ENCODE peak calls at places on chromosomes 7 and 10, in five cellular contexts. Y, G, X, F and A are unnamed samples.

GRCh38 chr10:47354162-47354561 is 6.0 kb downstream of the RBP3 start:
- DNase-seq in F (peak), Y (no peak), X (no peak), G (peak), A (no peak)

GRCh38 chr10:122464575-122464974 is 3.2 kb downstream of the HTRA1 start:
- DNase-seq in Y (no peak), G (no peak), F (no peak), X (no peak), A (no peak)

GRCh38 chr7:95596183-95597135 is at the start of gene PDK4:
- DNase-seq in Y (peak), G (peak), F (peak), X (no peak), A (peak)

GRCh38 chr10:17201165-17202013 is at the start of gene TRDMT1:
- DNase-seq in X (no peak), Y (peak), F (peak), G (peak), A (peak)

GRCh38 chr10:49177391-49178355 is 10.5 kb downstream of the TMEM273 start:
- DNase-seq in G (peak), X (peak), Y (peak), F (peak), A (peak)

GRCh38 chr10:69123306-69123746 is 652 bp upstream of the VPS26A start:
- DNase-seq in G (peak), F (no peak), X (peak), Y (peak), A (peak)

GRCh38 chr10:13859979-13860619 is 273.3 kb downstream of the PRPF18 start:
- DNase-seq in G (no peak), Y (no peak), X (no peak), F (no peak), A (peak)

GRCh38 chr7:105990726-105991465 is 27.8 kb downstream of the CDHR3 start:
- DNase-seq in F (no peak), Y (no peak), G (no peak), X (no peak), A (no peak)

GRCh38 chr10:97058521-97058920 is 127.2 kb downstream of the SLIT1 start:
- DNase-seq in Y (no peak), X (no peak), G (no peak), F (no peak), A (no peak)

GRCh38 chr7:97016392-97017196 is 8.0 kb downstream of the DLX5 start:
- DNase-seq in Y (no peak), G (no peak), F (no peak), X (no peak), A (no peak)

GRCh38 chr7:28114056-28114455 is 66.5 kb downstream of the JAZF1 start:
- DNase-seq in G (no peak), X (no peak), Y (no peak), F (no peak), A (no peak)

GRCh38 chr7:7830122-7830878 is 111.9 kb upstream of the RPA3 start:
- DNase-seq in X (no peak), G (no peak), F (peak), Y (no peak), A (no peak)

GRCh38 chr7:127189885-127190284 is 62.9 kb downstream of the GRM8 start:
- DNase-seq in Y (no peak), F (no peak), G (no peak), X (no peak), A (no peak)

GRCh38 chr10:112728118-112728963 is 221.7 kb upstream of the TCF7L2 start:
- DNase-seq in F (no peak), Y (no peak), X (no peak), G (no peak), A (no peak)

GRCh38 chr10:22620929-22621328 is 93.4 kb downstream of the PIP4K2A start:
- DNase-seq in F (no peak), Y (no peak), X (no peak), G (peak), A (no peak)

GRCh38 chr7:38675500-38676106 is 44.4 kb upstream of the AMPH start:
- DNase-seq in Y (no peak), F (no peak), X (no peak), G (no peak), A (no peak)

GRCh38 chr7:18177815-18178660 is 150.4 kb upstream of the PRPS1L1 start:
- DNase-seq in F (peak), X (no peak), G (no peak), Y (no peak), A (no peak)

GRCh38 chr7:29593458-29593857 is 29.8 kb downstream of the PRR15 start:
- DNase-seq in F (no peak), G (no peak), X (no peak), Y (no peak), A (no peak)

GRCh38 chr10:113423877-113424276 is 129.0 kb upstream of the HABP2 start:
- DNase-seq in F (no peak), X (no peak), Y (no peak), G (no peak), A (no peak)

GRCh38 chr10:126050301-126050700 is 153.9 kb downstream of the FANK1 start:
- DNase-seq in G (no peak), X (no peak), F (no peak), Y (no peak), A (no peak)

GRCh38 chr7:28564755-28565374 is 152.5 kb downstream of the CREB5 start:
- DNase-seq in Y (no peak), G (peak), X (peak), F (peak), A (no peak)

GRCh38 chr7:101169838-101170531 is 4.6 kb upstream of the VGF start:
- DNase-seq in X (no peak), Y (no peak), F (peak), G (peak), A (peak)

GRCh38 chr7:156949541-156950380 is at the start of gene NOM1:
- DNase-seq in F (peak), Y (peak), G (peak), X (no peak), A (peak)

GRCh38 chr7:137337902-137338301 is 5.6 kb downstream of the PTN start:
- DNase-seq in G (no peak), X (no peak), F (no peak), Y (no peak), A (no peak)
- TF ChIP-seq CTCF in G (peak), X (no peak), F (peak), Y (no peak), A (peak)

GRCh38 chr7:33300131-33300530 is 170.8 kb downstream of the BBS9 start:
- DNase-seq in X (no peak), G (no peak), F (no peak), Y (no peak), A (no peak)
- TF ChIP-seq CTCF in X (no peak), G (no peak), F (no peak), Y (no peak), A (no peak)

GRCh38 chr10:58963101-58963534 is 213.3 kb upstream of the PHYHIPL start:
- DNase-seq in F (no peak), X (no peak), G (no peak), Y (no peak), A (no peak)
- TF ChIP-seq CTCF in F (peak), X (peak), G (peak), Y (no peak), A (peak)

GRCh38 chr10:64573625-64574325 is 1052.6 kb downstream of the REEP3 start:
- DNase-seq in G (no peak), Y (no peak), F (no peak), X (no peak), A (no peak)

GRCh38 chr10:64576497-64576896 is 1055.3 kb downstream of the REEP3 start:
- DNase-seq in G (no peak), Y (no peak), F (no peak), X (no peak), A (no peak)

GRCh38 chr10:64571053-64571452 is 1049.9 kb downstream of the REEP3 start:
- DNase-seq in G (no peak), F (no peak), Y (no peak), X (no peak), A (no peak)

GRCh38 chr10:64574371-64574770 is 1053.2 kb downstream of the REEP3 start:
- DNase-seq in X (no peak), F (no peak), Y (no peak), G (no peak), A (no peak)
- TF ChIP-seq CTCF in X (no peak), F (no peak), Y (no peak), G (no peak), A (no peak)

GRCh38 chr10:44977287-44978212 is 1.1 kb downstream of the DEPP1 start:
- DNase-seq in X (no peak), Y (no peak), F (no peak), G (no peak), A (no peak)

GRCh38 chr10:44978213-44978569 is 418 bp downstream of the DEPP1 start:
- DNase-seq in F (no peak), X (no peak), G (no peak), Y (no peak), A (no peak)

GRCh38 chr10:44979281-44980181 is 922 bp upstream of the DEPP1 start:
- DNase-seq in Y (no peak), F (no peak), X (no peak), G (no peak), A (no peak)

GRCh38 chr10:44980309-44981171 is 1.9 kb upstream of the DEPP1 start:
- DNase-seq in G (no peak), Y (no peak), F (no peak), X (no peak), A (no peak)

GRCh38 chr10:44978570-44979280 is at the start of gene DEPP1:
- DNase-seq in X (peak), G (peak), Y (no peak), F (peak), A (no peak)
- TF ChIP-seq CTCF in X (peak), G (peak), Y (no peak), F (no peak), A (no peak)

DNA sequence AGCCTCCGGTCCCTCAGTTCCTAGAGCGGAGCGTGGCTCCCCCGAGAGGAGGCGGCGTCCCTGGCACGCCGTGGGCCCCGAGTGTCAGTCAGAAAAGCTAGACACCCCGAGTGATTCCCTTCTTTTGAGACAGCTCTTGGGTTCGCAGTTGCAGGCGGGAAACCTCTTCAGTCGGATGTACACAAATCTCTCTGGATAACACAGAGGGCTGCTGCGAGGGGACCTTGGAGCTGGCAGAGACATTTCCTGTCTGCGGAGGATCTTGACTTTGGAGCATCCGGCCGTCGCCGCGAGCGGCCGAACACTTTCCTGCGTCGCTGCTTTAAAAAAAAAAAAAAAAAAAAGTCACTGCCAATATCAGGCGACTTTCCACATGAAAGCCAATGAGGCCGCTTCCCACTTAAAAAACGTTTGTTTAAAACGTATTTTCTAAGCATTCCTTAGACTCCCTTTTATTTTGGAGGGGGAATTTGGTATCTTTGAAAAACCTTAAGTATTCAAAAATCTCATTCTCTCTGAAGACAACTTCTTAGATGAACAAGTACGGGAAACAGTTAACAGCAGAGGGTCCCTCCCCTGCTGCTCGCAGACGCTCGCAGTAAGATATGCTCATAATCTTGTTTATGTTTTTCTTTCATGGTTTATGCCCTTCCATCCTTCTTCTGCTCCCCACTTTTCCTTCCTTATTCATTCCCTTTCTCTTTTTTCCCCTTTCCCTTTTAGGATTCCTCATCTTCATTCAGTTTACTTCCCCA is 9.9 kb downstream of the HHEX start:
- DNase-seq in X (no peak), Y (no peak), F (peak), G (peak), A (peak)
- TF ChIP-seq CTCF in X (no peak), Y (no peak), F (no peak), G (no peak), A (no peak)

GRCh38 chr7:1087952-1088920 is at the start of gene GPER1:
- DNase-seq in X (no peak), G (peak), Y (no peak), F (peak), A (peak)
- TF ChIP-seq CTCF in X (no peak), G (no peak), Y (no peak), F (no peak), A (no peak)

GRCh38 chr10:19750972-19751371 is 65.3 kb upstream of the PLXDC2 start:
- DNase-seq in G (no peak), Y (no peak), F (no peak), X (no peak), A (no peak)

GRCh38 chr10:19745672-19746071 is 70.6 kb upstream of the PLXDC2 start:
- DNase-seq in F (peak), Y (no peak), X (no peak), G (no peak), A (no peak)

DNA sequence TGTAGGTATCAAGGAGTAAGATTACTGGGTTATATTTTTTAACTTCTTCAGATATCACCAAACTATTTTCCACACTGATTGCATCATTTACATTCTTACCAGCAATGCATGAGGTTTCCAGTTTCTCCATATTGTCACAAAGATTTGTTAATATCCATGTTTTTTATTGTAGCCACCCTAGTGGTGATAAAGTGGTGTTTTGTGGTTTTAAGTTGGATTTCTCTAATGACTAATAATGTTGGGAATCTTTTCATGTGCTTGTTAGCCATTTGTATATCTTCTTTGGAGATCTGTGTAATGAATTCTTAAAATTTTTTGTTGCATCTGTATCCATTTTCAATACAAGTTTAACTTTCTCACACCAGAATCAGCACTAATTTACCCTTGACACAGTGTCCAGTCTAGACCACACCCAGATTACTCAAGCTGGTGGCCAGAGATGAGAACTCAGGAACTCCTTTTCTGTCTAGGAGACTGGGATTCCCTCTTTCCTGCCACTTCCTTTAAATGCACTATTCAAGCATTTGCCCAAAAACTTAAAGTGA is 67.0 kb upstream of the PLXDC2 start:
- DNase-seq in G (peak), F (peak), Y (no peak), X (peak), A (peak)
- TF ChIP-seq CTCF in G (peak), F (no peak), Y (no peak), X (no peak), A (no peak)

GRCh38 chr7:51850141-51850540 is 533.5 kb upstream of the COBL start:
- DNase-seq in F (no peak), G (no peak), Y (no peak), X (no peak), A (no peak)

GRCh38 chr7:51847461-51848134 is 531.0 kb upstream of the COBL start:
- DNase-seq in Y (no peak), X (no peak), G (no peak), F (no peak), A (no peak)
- TF ChIP-seq CTCF in Y (no peak), X (no peak), G (no peak), F (no peak), A (no peak)

GRCh38 chr10:77606751-77607150 is 30.9 kb downstream of the KCNMA1 start:
- DNase-seq in F (no peak), X (no peak), Y (no peak), G (no peak), A (no peak)
- TF ChIP-seq CTCF in F (no peak), X (peak), Y (no peak), G (no peak), A (no peak)